ENCODE peak calls at places on chromosomes 11 and 22, in four cellular contexts. E, G, Q and K are unnamed samples.

GRCh38 chr11:84947970-84948600 is 679.1 kb downstream of the DLG2 start:
- DNase-seq in E (no peak), G (no peak), Q (no peak), K (no peak)

GRCh38 chr11:65041206-65042035 is at the start of gene SAC3D1:
- DNase-seq in Q (no peak), G (peak; percentile 75), E (no peak), K (peak; percentile 74)

GRCh38 chr22:29270475-29271271 is 2.6 kb downstream of the EWSR1 start:
- DNase-seq in E (no peak), G (peak; percentile 39), Q (no peak), K (no peak)

GRCh38 chr11:96293583-96293982 is 49.4 kb downstream of the MAML2 start:
- DNase-seq in Q (no peak), G (no peak), E (no peak), K (peak; percentile 57)

GRCh38 chr11:121035169-121035755 is 11.4 kb downstream of the TBCEL start:
- DNase-seq in Q (no peak), E (no peak), G (no peak), K (no peak)

GRCh38 chr11:95767498-95767897 is 22.1 kb downstream of the FAM76B start:
- DNase-seq in E (no peak), Q (no peak), G (no peak), K (no peak)

GRCh38 chr11:125075900-125076317 is 12.8 kb downstream of the SLC37A2 start:
- DNase-seq in G (no peak), E (no peak), Q (peak; percentile 70), K (peak; percentile 31)

GRCh38 chr11:63564785-63565350 is 1.7 kb upstream of the PLAAT2 start:
- DNase-seq in Q (no peak), G (peak; percentile 80), E (no peak), K (no peak)

GRCh38 chr11:30960387-30960992 is 374.3 kb upstream of the MPPED2 start:
- DNase-seq in E (no peak), Q (no peak), G (peak; percentile 70), K (peak; percentile 66)

GRCh38 chr22:23751441-23751996 is 607 bp upstream of the ZNF70 start:
- DNase-seq in Q (no peak), E (no peak), G (peak; percentile 56), K (no peak)

GRCh38 chr22:22952531-22953295 is 65.1 kb downstream of the IGLL5 start:
- DNase-seq in Q (no peak), E (no peak), G (no peak), K (no peak)

GRCh38 chr22:28799834-28800307 is 498 bp downstream of the XBP1 start:
- DNase-seq in Q (peak; percentile 83), E (peak; percentile 6), G (peak; percentile 77), K (peak; percentile 73)

GRCh38 chr22:28952857-28953256 is 69.5 kb downstream of the ZNRF3 start:
- DNase-seq in Q (no peak), G (no peak), E (no peak), K (no peak)

GRCh38 chr22:46027219-46028068 is 50.5 kb upstream of the WNT7B start:
- DNase-seq in G (peak; percentile 78), Q (peak; percentile 82), E (no peak), K (peak; percentile 57)

GRCh38 chr11:77249427-77249826 is 52.1 kb downstream of the GDPD4 start:
- DNase-seq in Q (no peak), G (no peak), E (no peak), K (no peak)

GRCh38 chr11:101617735-101618332 is 34.0 kb upstream of the TRPC6 start:
- DNase-seq in Q (no peak), E (no peak), G (no peak), K (no peak)

GRCh38 chr11:112212290-112212689 is 13.9 kb upstream of the PTS start:
- DNase-seq in G (no peak), E (no peak), Q (no peak), K (no peak)

GRCh38 chr11:61022311-61023085 is 51.0 kb downstream of the CD6 start:
- DNase-seq in Q (no peak), G (no peak), E (no peak), K (no peak)

GRCh38 chr22:37260396-37260795 is 16.3 kb upstream of the RAC2 start:
- DNase-seq in G (no peak), E (no peak), Q (no peak), K (no peak)

GRCh38 chr22:29346659-29347058 is 31.2 kb upstream of the RASL10A start:
- DNase-seq in Q (no peak), G (no peak), E (no peak), K (no peak)

GRCh38 chr22:41603873-41604332 is 14.3 kb upstream of the PMM1 start:
- DNase-seq in Q (no peak), G (no peak), E (peak; percentile 5), K (no peak)

GRCh38 chr11:68302256-68303054 is 9.9 kb upstream of the LRP5 start:
- DNase-seq in E (no peak), Q (no peak), G (peak; percentile 74), K (no peak)

GRCh38 chr11:38937709-38938108 is 2339.7 kb upstream of the RAG2 start:
- DNase-seq in E (no peak), G (no peak), Q (no peak), K (no peak)

GRCh38 chr11:64233913-64234839 is at the start of gene VEGFB:
- DNase-seq in Q (peak; percentile 85), E (no peak), G (peak; percentile 86), K (peak; percentile 81)

GRCh38 chr11:111586305-111586915 is 15.8 kb upstream of the SIK2 start:
- DNase-seq in Q (no peak), G (peak; percentile 72), E (peak; percentile 8), K (peak; percentile 69)

GRCh38 chr11:10878408-10879214 is 20.8 kb upstream of the ZBED5 start:
- DNase-seq in Q (no peak), G (peak; percentile 76), E (no peak), K (peak; percentile 58)

GRCh38 chr22:22959147-22959827 is 71.7 kb downstream of the IGLL5 start:
- DNase-seq in E (peak; percentile 48), Q (no peak), G (peak; percentile 88), K (peak; percentile 79)

GRCh38 chr11:73670808-73671207 is 24.4 kb downstream of the PLEKHB1 start:
- DNase-seq in E (no peak), Q (no peak), G (no peak), K (no peak)

GRCh38 chr11:123235687-123236261 is 40.7 kb upstream of the CLMP start:
- DNase-seq in Q (no peak), E (no peak), G (no peak), K (peak; percentile 92)
- TF ChIP-seq CTCF in Q (no peak), E (no peak), G (no peak), K (peak; percentile 43)

GRCh38 chr11:110076388-110076965 is 16.7 kb upstream of the ZC3H12C start:
- DNase-seq in E (no peak), G (peak; percentile 75), Q (no peak), K (no peak)

GRCh38 chr11:110079726-110080125 is 13.5 kb upstream of the ZC3H12C start:
- DNase-seq in E (no peak), Q (no peak), G (no peak), K (no peak)

GRCh38 chr11:110077318-110077717 is 15.9 kb upstream of the ZC3H12C start:
- DNase-seq in Q (no peak), E (no peak), G (no peak), K (no peak)

GRCh38 chr11:110078923-110079544 is 14.2 kb upstream of the ZC3H12C start:
- DNase-seq in G (no peak), Q (no peak), E (no peak), K (no peak)

DNA sequence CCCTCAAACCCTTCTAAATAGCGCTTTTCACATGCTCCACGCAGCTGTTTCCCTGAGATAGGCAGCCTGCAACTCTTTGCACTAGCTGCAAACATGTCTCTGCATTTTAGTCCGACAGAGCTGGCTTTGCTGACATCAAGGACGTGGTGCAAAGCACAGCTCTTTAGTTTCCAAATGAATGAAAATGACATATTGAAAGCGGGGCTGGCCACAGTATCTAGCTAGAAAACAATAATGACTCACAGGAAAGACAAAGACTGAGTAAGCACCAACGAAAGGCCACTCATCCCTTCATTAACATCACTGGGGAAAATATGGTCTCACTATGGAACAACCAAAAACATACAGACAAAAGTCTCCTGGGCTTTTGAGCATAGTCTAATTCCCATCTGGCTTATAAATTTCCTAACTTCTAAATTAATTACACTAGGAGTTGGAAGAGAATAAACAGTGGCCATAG is 15.3 kb upstream of the ZC3H12C start:
- DNase-seq in Q (no peak), E (no peak), G (peak; percentile 24), K (peak; percentile 53)
- H3K4me3 ChIP-seq in Q (no peak overlapping the region), E (no peak overlapping the region), G (no peak overlapping the region), K (no peak overlapping the region)

GRCh38 chr22:20192972-20193760 is 42.3 kb upstream of the CCDC188 start:
- DNase-seq in E (no peak), Q (no peak), G (no peak), K (no peak)
- H3K27ac ChIP-seq in E (no peak overlapping the region), Q (no peak overlapping the region), G (no peak overlapping the region), K (no peak overlapping the region)

GRCh38 chr11:70942593-70942992 is 309.8 kb downstream of the SHANK2 start:
- DNase-seq in G (no peak), E (no peak), Q (no peak), K (no peak)
- TF ChIP-seq CTCF in G (peak; percentile 29), E (no peak), Q (no peak), K (peak; percentile 12)

GRCh38 chr11:122202161-122202950 is 86.3 kb upstream of the BLID start:
- DNase-seq in G (peak; percentile 38), Q (no peak), E (no peak), K (no peak)

GRCh38 chr11:122199661-122200060 is 83.6 kb upstream of the BLID start:
- DNase-seq in G (no peak), E (no peak), Q (no peak), K (no peak)

GRCh38 chr11:122202951-122203456 is 87.0 kb upstream of the BLID start:
- DNase-seq in Q (peak; percentile 88), G (peak; percentile 78), E (no peak), K (peak; percentile 74)

GRCh38 chr11:122198291-122198983 is 82.4 kb upstream of the BLID start:
- DNase-seq in Q (no peak), E (no peak), G (no peak), K (peak; percentile 48)

GRCh38 chr11:122201126-122201525 is 85.1 kb upstream of the BLID start:
- DNase-seq in G (no peak), E (no peak), Q (no peak), K (no peak)
- H3K4me3 ChIP-seq in G (no peak overlapping the region), E (no peak overlapping the region), Q (no peak overlapping the region), K (no peak overlapping the region)

GRCh38 chr22:26124991-26125725 is 44.1 kb upstream of the SEZ6L start:
- DNase-seq in Q (no peak), G (no peak), E (no peak), K (no peak)

GRCh38 chr22:26127126-26127525 is 42.1 kb upstream of the SEZ6L start:
- DNase-seq in G (no peak), E (no peak), Q (no peak), K (no peak)

DNA sequence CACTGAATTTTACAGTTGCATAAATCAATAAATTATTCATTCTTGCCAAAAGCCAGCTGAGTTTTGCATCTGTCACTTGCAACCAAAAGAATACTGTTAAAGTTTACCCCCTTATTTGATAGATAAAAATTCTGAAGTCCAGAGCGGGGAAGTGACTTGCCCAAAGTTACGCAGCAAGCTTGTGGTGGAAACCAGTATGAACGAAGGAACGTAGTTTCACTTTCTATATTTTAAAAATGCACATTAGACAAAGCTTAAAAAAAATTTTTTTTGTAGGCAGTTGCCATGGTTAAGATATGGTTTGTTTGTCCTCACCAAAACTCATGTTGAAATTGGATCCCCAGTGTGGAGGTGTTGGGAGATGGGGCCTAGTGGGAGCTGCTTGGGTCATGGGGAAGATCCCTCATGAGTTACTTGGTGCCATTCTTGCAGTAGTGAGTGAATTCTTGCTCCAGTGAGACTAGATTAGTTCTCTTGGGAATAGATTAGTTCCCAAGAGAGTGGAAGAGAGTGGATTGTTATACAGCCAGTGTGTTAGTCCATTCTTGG is 46.3 kb upstream of the SEZ6L start:
- DNase-seq in E (no peak), Q (no peak), G (no peak), K (no peak)
- H3K27ac ChIP-seq in E (no peak overlapping the region), Q (no peak overlapping the region), G (no peak overlapping the region), K (no peak overlapping the region)